ENCODE peak calls at places on chromosome 1, in seven cellular contexts. B is astrocyte of the cerebellum, H is D721Med, D is H1, S is GM10248, J is iPS DF 19.7, L is GM13976. F is an unnamed sample.

GRCh38 chr1:33661791-33662190 is 189.3 kb downstream of the ZSCAN20 start:
- DNase-seq in B (no peak), H (no peak), D (no peak), S (no peak), J (no peak), L (no peak), F (no peak)

GRCh38 chr1:199956005-199956404 is 71.5 kb upstream of the NR5A2 start:
- DNase-seq in B (no peak), H (no peak), D (no peak), S (no peak), J (no peak), L (no peak), F (no peak)

GRCh38 chr1:59484090-59484489 is 187.2 kb downstream of the FGGY start:
- DNase-seq in B (peak; percentile 78), H (no peak), D (no peak), S (no peak), J (no peak), L (no peak), F (no peak)

GRCh38 chr1:31714442-31715096 is 10.8 kb upstream of the COL16A1 start:
- DNase-seq in B (no peak), H (no peak), D (peak; percentile 82), S (peak; percentile 59), J (no peak), L (no peak), F (no peak)

GRCh38 chr1:67850151-67850551 is 16.9 kb upstream of the GNG12 start:
- DNase-seq in B (peak; percentile 49), H (no peak), D (no peak), S (peak; percentile 18), J (no peak), L (peak; percentile 13), F (no peak)

GRCh38 chr1:80293818-80294217 is 1287.3 kb upstream of the ADGRL4 start:
- DNase-seq in B (no peak), H (no peak), D (no peak), S (no peak), J (no peak), L (no peak), F (no peak)

GRCh38 chr1:235402457-235403200 is 35.4 kb downstream of the TBCE start:
- DNase-seq in B (no peak), H (no peak), D (peak; percentile 26), S (no peak), J (no peak), L (no peak), F (no peak)

GRCh38 chr1:1082239-1083180 is 8.4 kb upstream of the RNF223 start:
- DNase-seq in B (no peak), H (no peak), D (no peak), S (no peak), J (no peak), L (no peak), F (no peak)

GRCh38 chr1:89870998-89871397 is 50.2 kb downstream of the LRRC8D start:
- DNase-seq in B (no peak), H (no peak), D (no peak), S (no peak), J (no peak), L (no peak), F (no peak)

GRCh38 chr1:92210701-92211100 is 7.0 kb upstream of the C1orf146 start:
- DNase-seq in B (no peak), H (no peak), D (no peak), S (no peak), J (no peak), L (no peak), F (no peak)